ENCODE peak calls at places on chromosomes 4 and X, in eight cellular contexts. O is activated naive CD4-positive, alpha-beta T cell treated with anti-CD3 and anti-CD28 coated beads for 36 hours; Y is Peyer's patch; Q is GM03348; M is spleen; U is stimulated activated CD4-positive, alpha-beta T cell treated with anti-CD3 and anti-CD28 coated beads, TNF-alpha, amount 100 ng/mL, for 48 hours; H is NCI-H2029; L is NAMALWA. A is an unnamed sample.

GRCh38 chrX:155048997-155049619 is 21.8 kb downstream of the CMC4 start:
- DNase-seq in O (peak; percentile 72), U (peak; percentile 49), H (no peak), Y (no peak), L (peak; percentile 58), Q (peak; percentile 33), M (peak; percentile 77), A (no peak)

GRCh38 chrX:104141087-104141760 is 15.6 kb downstream of the SLC25A53 start:
- DNase-seq in Y (no peak), H (no peak), M (no peak), U (no peak), O (no peak), L (no peak), Q (no peak), A (no peak)

GRCh38 chrX:132958086-132958703 is at the start of gene HS6ST2:
- DNase-seq in O (peak; percentile 26), Y (no peak), H (no peak), U (no peak), Q (no peak), M (no peak), L (no peak), A (no peak)

GRCh38 chr4:153651041-153651960 is 32.8 kb upstream of the TLR2 start:
- DNase-seq in Q (no peak), H (no peak), Y (peak; percentile 51), U (peak; percentile 54), O (peak; percentile 83), L (no peak), M (peak; percentile 87), A (no peak)

GRCh38 chrX:76555816-76556215 is 128.3 kb downstream of the MAGEE1 start:
- DNase-seq in Y (no peak), H (no peak), L (peak; percentile 62), Q (no peak), O (peak; percentile 28), U (peak; percentile 15), M (no peak), A (no peak)

GRCh38 chr4:158025131-158025530 is 147.7 kb downstream of the GASK1B start:
- DNase-seq in U (no peak), H (no peak), Y (no peak), O (no peak), Q (no peak), L (no peak), M (no peak), A (no peak)

GRCh38 chr4:121696140-121696640 is 590 bp downstream of the ANXA5 start:
- DNase-seq in O (peak; percentile 86), M (peak; percentile 91), U (peak; percentile 48), H (no peak), L (no peak), Y (peak; percentile 67), Q (peak; percentile 70), A (peak; percentile 81)

GRCh38 chr4:163587867-163588266 is 93.4 kb downstream of the TMA16 start:
- DNase-seq in O (peak; percentile 4), U (no peak), H (no peak), L (peak; percentile 91), M (no peak), Y (no peak), Q (no peak), A (no peak)

GRCh38 chr4:175282407-175282806 is 364.2 kb downstream of the ADAM29 start:
- DNase-seq in L (no peak), U (no peak), H (peak; percentile 83), Q (no peak), M (no peak), O (no peak), Y (no peak), A (no peak)

GRCh38 chr4:101236097-101236496 is 111.2 kb downstream of the PPP3CA start:
- DNase-seq in Q (no peak), O (no peak), U (no peak), M (no peak), Y (no peak), H (no peak), L (no peak), A (no peak)

GRCh38 chr4:84089652-84090437 is 409.2 kb downstream of the NKX6-1 start:
- DNase-seq in U (no peak), L (no peak), O (no peak), M (no peak), Y (no peak), H (no peak), Q (no peak), A (no peak)

GRCh38 chrX:69028761-69029120 is 136.5 kb downstream of the PJA1 start:
- DNase-seq in M (no peak), L (no peak), O (no peak), Y (no peak), H (no peak), U (no peak), Q (no peak), A (no peak)

GRCh38 chrX:13893826-13894225 is 76.9 kb upstream of the GPM6B start:
- DNase-seq in L (no peak), O (no peak), H (no peak), Y (no peak), U (no peak), M (no peak), Q (no peak), A (no peak)

GRCh38 chrX:74118503-74118902 is 185.5 kb upstream of the ZCCHC13 start:
- DNase-seq in U (no peak), L (no peak), Y (no peak), O (no peak), H (no peak), M (no peak), Q (no peak), A (no peak)

GRCh38 chr4:151553874-151554273 is 144.9 kb downstream of the FHIP1A start:
- DNase-seq in L (no peak), U (no peak), M (no peak), H (peak; percentile 75), O (no peak), Y (no peak), Q (no peak), A (no peak)

GRCh38 chrX:80354966-80355465 is 65.2 kb upstream of the TENT5D start:
- DNase-seq in H (no peak), U (no peak), Y (no peak), L (no peak), M (peak; percentile 32), Q (no peak), O (no peak), A (no peak)

GRCh38 chr4:138614462-138615142 is 372.5 kb upstream of the SLC7A11 start:
- DNase-seq in U (no peak), L (no peak), Q (no peak), O (no peak), H (no peak), Y (no peak), M (no peak), A (no peak)

GRCh38 chrX:30665471-30665870 is 12.2 kb downstream of the GK start:
- DNase-seq in L (no peak), M (no peak), Y (no peak), Q (no peak), U (no peak), H (no peak), O (no peak), A (no peak)

GRCh38 chr4:151939670-151940069 is 178.9 kb upstream of the GATB start:
- DNase-seq in L (no peak), O (no peak), Q (no peak), M (no peak), U (no peak), H (no peak), Y (no peak), A (no peak)

GRCh38 chr4:20809796-20810195 is 109.5 kb downstream of the PACRGL start:
- DNase-seq in Y (no peak), M (no peak), U (no peak), L (no peak), Q (no peak), H (peak; percentile 66), O (no peak), A (no peak)

GRCh38 chr4:59920414-59920813 is 1279.7 kb upstream of the ADGRL3 start:
- DNase-seq in O (no peak), L (no peak), Q (no peak), M (no peak), U (no peak), Y (no peak), H (no peak), A (no peak)

GRCh38 chr4:726816-727215 is 21.2 kb downstream of the PCGF3 start:
- DNase-seq in Y (no peak), U (no peak), H (no peak), Q (no peak), M (no peak), O (no peak), L (no peak), A (peak; percentile 37)